ENCODE peak calls at places on chromosomes 3 and 15, in seven cellular contexts. S is transverse colon, W is Peyer's patch, B is HCT116, U is DND-41, Q is left ventricle myocardium inferior, D is tibial artery. J is an unnamed sample. For H3K27me3, the result is how much of the 10 kb centered on the place peaks cover.

GRCh38 chr3:133843634-133844033 is 38.0 kb downstream of the SRPRB start:
- DNase-seq in Q (no peak), W (no peak), B (no peak), U (no peak), S (no peak), D (no peak), J (peak)

GRCh38 chr15:42118650-42119531 is 24.5 kb upstream of the PLA2G4D start:
- DNase-seq in Q (no peak), W (no peak), D (no peak), B (no peak), U (peak), S (peak), J (no peak)

GRCh38 chr3:38004415-38005075 is 14.0 kb downstream of the VILL start:
- DNase-seq in W (peak), Q (peak), B (peak), S (peak), U (peak), D (peak), J (peak)

GRCh38 chr3:13073042-13073906 is at the start of gene IQSEC1:
- DNase-seq in U (no peak), W (peak), D (peak), B (no peak), S (peak), Q (peak), J (no peak)

GRCh38 chr3:30076899-30077298 is 529.5 kb upstream of the TGFBR2 start:
- DNase-seq in U (no peak), S (no peak), Q (no peak), W (no peak), D (no peak), B (no peak), J (no peak)

GRCh38 chr3:147361671-147362420 is 44.5 kb downstream of the ZIC4 start:
- DNase-seq in S (peak), U (peak), B (peak), D (no peak), W (no peak), Q (no peak), J (peak)

GRCh38 chr3:124881976-124882697 is 5.0 kb downstream of the ITGB5 start:
- DNase-seq in U (no peak), W (no peak), S (no peak), D (no peak), B (no peak), Q (no peak), J (no peak)

GRCh38 chr3:151923901-151924300 is 50.5 kb downstream of the SUCNR1 start:
- DNase-seq in U (no peak), D (no peak), S (no peak), W (no peak), Q (no peak), B (no peak), J (no peak)

GRCh38 chr15:65832549-65833364 is 36.5 kb upstream of the RAB11A start:
- DNase-seq in S (peak), Q (peak), U (peak), D (peak), B (peak), W (peak), J (peak)

GRCh38 chr3:159378391-159378790 is 576.5 kb downstream of the MFSD1 start:
- DNase-seq in B (no peak), D (no peak), W (no peak), S (no peak), U (no peak), Q (no peak), J (no peak)

GRCh38 chr3:124985358-124985757 is 50.8 kb upstream of the MUC13 start:
- DNase-seq in U (no peak), B (peak), D (no peak), S (no peak), W (no peak), Q (no peak), J (peak)

GRCh38 chr15:32825219-32825618 is 107.4 kb downstream of the GREM1 start:
- DNase-seq in B (no peak), U (no peak), Q (no peak), W (no peak), D (no peak), S (no peak), J (peak)

GRCh38 chr3:16419640-16420039 is 93.9 kb downstream of the RFTN1 start:
- DNase-seq in B (no peak), S (no peak), W (no peak), Q (no peak), D (no peak), U (no peak), J (peak)

GRCh38 chr3:141816958-141817357 is 53.8 kb downstream of the GRK7 start:
- DNase-seq in D (no peak), W (no peak), U (no peak), S (no peak), B (no peak), Q (no peak), J (no peak)

GRCh38 chr3:150324825-150325224 is 83.3 kb upstream of the TSC22D2 start:
- DNase-seq in Q (no peak), B (no peak), S (no peak), W (no peak), U (no peak), D (no peak), J (no peak)

GRCh38 chr3:151425640-151426336 is 35.1 kb downstream of the IGSF10 start:
- DNase-seq in U (no peak), Q (no peak), W (no peak), B (no peak), D (no peak), S (no peak), J (no peak)

GRCh38 chr15:98727115-98728040 is 79.0 kb downstream of the IGF1R start:
- DNase-seq in U (no peak), W (peak), S (peak), B (peak), Q (peak), D (peak), J (peak)

GRCh38 chr3:178761461-178761860 is 225.2 kb downstream of the KCNMB2 start:
- DNase-seq in Q (no peak), D (no peak), B (no peak), W (no peak), U (no peak), S (no peak), J (no peak)
- TF ChIP-seq CTCF in Q (no peak), D (no peak), B (no peak), W (no peak), U (no peak), S (no peak), J (no peak)

DNA sequence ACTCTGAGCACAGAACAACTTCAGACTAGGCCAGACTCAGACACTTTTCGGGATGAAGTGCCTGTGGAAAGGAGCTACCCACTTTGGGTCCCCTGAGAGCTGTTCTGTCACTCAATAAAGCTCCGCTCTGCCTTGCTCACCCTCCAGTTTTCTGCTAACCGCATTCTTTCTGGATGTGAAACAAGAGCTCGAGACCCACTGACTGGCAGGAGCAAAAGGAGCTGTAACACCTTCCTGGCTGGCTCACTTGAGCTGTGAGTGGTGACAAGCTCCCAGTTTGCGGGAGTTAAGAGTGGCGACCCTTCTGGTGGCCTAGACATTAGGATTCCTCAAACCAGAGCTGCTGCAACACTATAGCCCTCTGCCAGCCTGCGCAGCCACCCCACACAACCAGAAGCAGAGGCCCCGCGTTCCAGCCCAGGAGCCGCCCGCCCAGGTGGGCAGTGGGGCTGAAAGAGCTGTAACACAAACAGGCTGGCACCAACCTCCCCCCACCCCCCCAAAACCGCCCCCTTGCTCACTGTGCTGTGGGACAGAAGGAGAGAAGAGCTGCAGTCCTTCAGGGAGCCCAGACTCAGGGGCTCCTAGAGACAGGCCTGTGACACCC is 1178.1 kb upstream of the GBE1 start:
- DNase-seq in Q (no peak), S (no peak), D (no peak), W (no peak), U (no peak), B (no peak), J (no peak)
- H3K27me3 ChIP-seq in Q (under half), S (under half), D (under half), W (under half), U (under half), B (under half), J (under half)

GRCh38 chr3:193894121-193894863 is 241.7 kb upstream of the HES1 start:
- DNase-seq in B (no peak), U (no peak), S (no peak), D (no peak), W (no peak), Q (peak), J (no peak)

GRCh38 chr3:193896419-193896818 is 239.5 kb upstream of the HES1 start:
- DNase-seq in Q (no peak), U (no peak), D (no peak), S (no peak), W (no peak), B (no peak), J (no peak)

GRCh38 chr3:193897791-193898190 is 238.2 kb upstream of the HES1 start:
- DNase-seq in D (no peak), Q (no peak), U (no peak), S (no peak), B (no peak), W (no peak), J (no peak)

GRCh38 chr3:193897288-193897687 is 238.7 kb upstream of the HES1 start:
- DNase-seq in U (no peak), S (no peak), Q (peak), B (no peak), W (no peak), D (peak), J (no peak)

DNA sequence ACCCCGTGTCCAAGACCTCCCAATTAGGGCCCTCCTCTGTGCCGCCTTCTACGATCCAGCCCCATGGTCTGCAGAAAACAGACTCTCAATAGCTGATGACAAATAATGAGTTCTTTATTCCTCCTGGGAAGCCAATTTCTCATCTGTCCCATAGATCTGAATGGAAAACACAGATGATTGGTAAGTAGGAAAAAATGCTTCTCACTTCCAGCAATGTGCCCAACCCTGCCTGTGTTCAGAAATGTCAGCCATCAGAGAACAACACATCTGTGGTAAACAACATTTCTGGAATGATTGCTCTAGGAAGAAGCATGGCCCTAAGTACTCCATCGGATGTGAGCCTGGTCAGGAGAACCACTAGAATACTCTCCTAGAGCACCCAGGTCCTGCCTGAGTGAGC is 240.5 kb upstream of the HES1 start:
- DNase-seq in D (no peak), U (no peak), Q (no peak), B (no peak), S (no peak), W (no peak), J (no peak)
- TF ChIP-seq CTCF in D (no peak), U (no peak), Q (no peak), B (no peak), S (no peak), W (no peak), J (no peak)

DNA sequence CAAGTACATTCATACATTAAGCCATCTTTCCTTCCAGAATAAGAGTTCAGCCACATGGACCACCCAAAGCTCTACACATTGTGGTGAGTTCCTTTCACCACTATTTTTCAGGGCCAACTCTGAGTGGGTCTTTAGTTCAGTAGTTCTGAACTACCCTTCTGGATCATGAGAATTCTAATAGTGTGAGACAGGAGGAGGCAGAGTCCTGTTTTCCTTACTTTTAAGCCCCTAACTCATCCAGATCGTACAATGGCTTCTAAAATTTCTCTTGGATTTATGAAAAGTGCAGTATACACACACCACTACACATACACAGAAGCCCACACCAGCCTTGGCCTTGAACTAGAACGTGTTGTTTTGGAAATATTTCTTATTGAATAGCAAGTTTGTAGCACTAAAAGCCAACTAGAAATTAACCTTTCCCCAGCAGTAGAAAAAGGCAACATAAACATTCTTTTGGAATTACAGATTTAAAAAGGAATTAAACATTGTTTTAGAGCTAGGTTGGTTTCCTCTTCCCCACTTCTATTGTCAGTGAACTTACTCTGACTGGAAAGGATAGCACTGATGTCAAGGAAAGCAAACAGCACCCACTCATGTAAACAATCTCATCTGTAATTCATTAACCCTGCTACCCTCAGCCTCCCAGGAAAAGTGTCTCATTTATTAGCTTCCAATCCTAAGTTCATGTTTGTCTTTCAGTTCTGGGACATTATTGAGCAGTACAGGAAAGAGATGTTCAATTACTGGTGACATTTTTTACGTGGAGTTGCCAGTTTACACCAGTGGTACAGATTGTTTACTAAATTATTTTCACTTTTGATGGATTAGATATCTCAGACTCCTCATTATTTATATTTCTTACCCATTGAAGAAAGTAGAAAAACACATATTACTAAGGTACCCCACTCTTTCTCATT is 95.7 kb upstream of the AGTR1 start:
- DNase-seq in D (no peak), Q (no peak), S (no peak), B (no peak), U (no peak), W (no peak), J (no peak)
- H3K27me3 ChIP-seq in D (under half), Q (under half), S (under half), B (under half), U (under half), W (under half), J (under half)

J was measured in brain microvascular endothelial cell.